ENCODE peak calls at places on chromosomes 3 and 15, in four cellular contexts. One of them, this sample, is unnamed.

GRCh38 chr3:133494469-133494868 is 79.0 kb upstream of the CDV3 start:
- DNase-seq in A549: peak
- DNase-seq in K562: no peak
- DNase-seq in GM12878: no peak
- DNase-seq in this sample: peak

GRCh38 chr15:95987886-95988573 is 342.5 kb upstream of the NR2F2 start:
- DNase-seq in A549: no peak
- DNase-seq in K562: no peak
- DNase-seq in GM12878: no peak
- DNase-seq in this sample: no peak

GRCh38 chr15:82571722-82572222 is 31.5 kb upstream of the RPS17 start:
- DNase-seq in A549: no peak
- DNase-seq in K562: peak
- DNase-seq in GM12878: no peak
- DNase-seq in this sample: peak

GRCh38 chr3:55162031-55162784 is 234.3 kb upstream of the LRTM1 start:
- DNase-seq in A549: no peak
- DNase-seq in K562: no peak
- DNase-seq in GM12878: peak
- DNase-seq in this sample: peak

GRCh38 chr3:25069970-25070369 is 358.1 kb upstream of the RARB start:
- DNase-seq in A549: no peak
- DNase-seq in K562: no peak
- DNase-seq in GM12878: no peak
- DNase-seq in this sample: no peak

GRCh38 chr3:152786977-152787681 is 47.8 kb upstream of the P2RY1 start:
- DNase-seq in A549: no peak
- DNase-seq in K562: no peak
- DNase-seq in GM12878: no peak
- DNase-seq in this sample: no peak

GRCh38 chr3:56790016-56790950 is 11.5 kb downstream of the ARHGEF3 start:
- DNase-seq in A549: no peak
- DNase-seq in K562: no peak
- DNase-seq in GM12878: no peak
- DNase-seq in this sample: no peak

GRCh38 chr3:195265363-195265976 is 5.5 kb downstream of the XXYLT1 start:
- DNase-seq in A549: no peak
- DNase-seq in K562: no peak
- DNase-seq in GM12878: no peak
- DNase-seq in this sample: no peak

GRCh38 chr3:4795905-4796304 is 183.3 kb upstream of the BHLHE40 start:
- DNase-seq in A549: no peak
- DNase-seq in K562: no peak
- DNase-seq in GM12878: no peak
- DNase-seq in this sample: no peak

GRCh38 chr3:29475854-29476253 is 195.0 kb downstream of the RBMS3 start:
- DNase-seq in A549: no peak
- DNase-seq in K562: no peak
- DNase-seq in GM12878: no peak
- DNase-seq in this sample: no peak

GRCh38 chr3:184110316-184110725 is 13.5 kb downstream of the HTR3E start:
- DNase-seq in A549: no peak
- DNase-seq in K562: no peak
- DNase-seq in GM12878: no peak
- DNase-seq in this sample: peak

GRCh38 chr3:150521458-150521857 is 24.8 kb downstream of the SERP1 start:
- DNase-seq in A549: no peak
- DNase-seq in K562: no peak
- DNase-seq in GM12878: no peak
- DNase-seq in this sample: no peak

GRCh38 chr3:172592898-172593669 is 69.9 kb upstream of the TNFSF10 start:
- DNase-seq in A549: no peak
- DNase-seq in K562: no peak
- DNase-seq in GM12878: no peak
- DNase-seq in this sample: no peak

GRCh38 chr15:40792394-40792793 is 14.5 kb upstream of the ZFYVE19 start:
- DNase-seq in A549: no peak
- DNase-seq in K562: no peak
- DNase-seq in GM12878: no peak
- DNase-seq in this sample: no peak

DNA sequence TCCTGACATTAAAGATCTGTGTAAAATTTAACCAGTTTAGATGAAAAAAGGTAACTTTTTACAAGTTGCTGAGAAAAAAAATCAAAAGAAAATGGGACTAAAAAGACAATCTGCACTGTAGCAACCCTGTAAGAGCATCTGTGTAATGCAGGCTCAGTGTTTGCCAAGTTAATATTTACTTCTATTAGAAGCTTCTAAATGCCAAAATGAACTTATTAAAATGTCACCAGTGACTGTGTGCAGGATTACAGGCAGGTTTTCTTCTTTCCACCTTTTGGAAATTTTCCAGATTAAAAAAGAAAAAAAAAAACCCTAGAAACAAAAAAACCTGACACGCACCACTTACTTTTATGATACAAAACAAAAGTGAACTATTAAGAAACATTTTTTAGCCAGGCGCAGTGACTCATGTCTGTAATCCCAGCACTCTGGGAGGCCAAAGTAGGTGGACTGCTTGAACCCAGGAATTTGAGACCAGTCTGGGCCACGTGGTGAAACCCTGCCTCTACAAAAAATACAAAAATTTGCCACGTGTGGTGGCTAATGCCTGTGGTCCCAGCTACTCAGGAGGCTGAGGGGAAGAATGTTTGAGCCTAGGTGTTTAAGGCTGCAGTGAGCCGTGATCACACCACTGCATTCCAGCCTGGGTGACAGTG is 87.2 kb downstream of the TJP1 start:
- DNase-seq in A549: peak
- DNase-seq in K562: no peak
- DNase-seq in GM12878: no peak
- DNase-seq in this sample: peak
- TF ChIP-seq ELK1 in A549: no peak
- TF ChIP-seq ELK1 in K562: no peak
- TF ChIP-seq ELK1 in GM12878: no peak
- TF ChIP-seq ELK1 in this sample: no peak

DNA sequence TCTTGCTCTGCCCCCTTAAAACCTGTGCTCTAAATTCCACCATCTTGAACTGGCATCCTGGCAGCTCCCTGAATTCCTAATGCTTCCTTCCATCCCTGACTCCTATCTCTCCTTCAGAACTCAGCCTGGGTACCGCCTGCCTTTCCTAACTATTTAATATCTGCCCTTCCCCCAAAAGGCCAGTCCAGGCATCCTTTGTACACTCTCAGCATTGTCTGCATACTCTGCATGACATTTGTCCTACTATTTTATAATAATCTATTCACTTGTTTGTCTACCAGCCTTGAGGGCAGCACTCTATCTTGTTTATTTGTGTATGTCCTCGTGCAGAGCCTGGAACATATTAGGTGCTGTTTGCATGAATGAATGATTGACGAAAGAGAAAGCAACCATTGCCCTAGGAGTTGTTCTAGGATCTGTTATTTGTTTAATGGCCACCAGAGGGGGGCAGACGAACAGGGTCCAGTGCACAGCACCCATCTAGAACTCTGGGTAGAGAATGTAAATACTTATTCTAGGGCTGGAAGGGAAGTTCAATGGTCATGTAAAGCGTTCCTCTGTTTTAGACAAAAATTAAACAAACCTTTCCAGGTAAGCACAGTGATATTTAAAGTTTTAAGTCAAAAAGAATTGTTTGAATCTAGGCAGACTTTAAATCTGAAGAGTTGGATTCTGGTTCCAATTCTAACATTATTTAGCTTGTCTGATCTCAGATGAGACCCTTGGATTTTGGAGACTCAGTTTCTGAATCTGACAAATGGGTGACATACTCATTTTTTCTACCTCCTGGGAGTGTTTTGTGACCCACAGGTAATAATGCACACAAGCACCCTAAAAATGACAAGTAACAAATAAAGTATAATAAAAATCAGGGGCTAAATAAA is 125.8 kb upstream of the GALNT15 start:
- DNase-seq in A549: peak
- DNase-seq in K562: peak
- DNase-seq in GM12878: peak
- DNase-seq in this sample: peak
- TF ChIP-seq ELK1 in A549: no peak
- TF ChIP-seq ELK1 in K562: no peak
- TF ChIP-seq ELK1 in GM12878: no peak
- TF ChIP-seq ELK1 in this sample: no peak

GRCh38 chr3:127544151-127544805 is 46.3 kb downstream of the TPRA1 start:
- DNase-seq in A549: peak
- DNase-seq in K562: peak
- DNase-seq in GM12878: no peak
- DNase-seq in this sample: peak
- TF ChIP-seq ELK1 in A549: no peak
- TF ChIP-seq ELK1 in K562: no peak
- TF ChIP-seq ELK1 in GM12878: no peak
- TF ChIP-seq ELK1 in this sample: no peak

GRCh38 chr15:67033521-67033920 is 31.9 kb upstream of the SMAD3 start:
- DNase-seq in A549: no peak
- DNase-seq in K562: no peak
- DNase-seq in GM12878: no peak
- DNase-seq in this sample: no peak
- TF ChIP-seq ELK1 in A549: no peak
- TF ChIP-seq ELK1 in K562: no peak
- TF ChIP-seq ELK1 in GM12878: no peak
- TF ChIP-seq ELK1 in this sample: no peak

GRCh38 chr3:31247063-31247447 is 285.7 kb upstream of the STT3B start:
- DNase-seq in A549: no peak
- DNase-seq in K562: no peak
- DNase-seq in GM12878: no peak
- DNase-seq in this sample: no peak

GRCh38 chr3:31248619-31248992 is 284.1 kb upstream of the STT3B start:
- DNase-seq in A549: no peak
- DNase-seq in K562: no peak
- DNase-seq in GM12878: no peak
- DNase-seq in this sample: no peak

GRCh38 chr3:31249555-31249954 is 283.2 kb upstream of the STT3B start:
- DNase-seq in A549: no peak
- DNase-seq in K562: no peak
- DNase-seq in GM12878: no peak
- DNase-seq in this sample: no peak

GRCh38 chr3:31246293-31247062 is 286.2 kb upstream of the STT3B start:
- DNase-seq in A549: no peak
- DNase-seq in K562: no peak
- DNase-seq in GM12878: no peak
- DNase-seq in this sample: no peak

GRCh38 chr3:31247850-31248618 is 284.7 kb upstream of the STT3B start:
- DNase-seq in A549: no peak
- DNase-seq in K562: no peak
- DNase-seq in GM12878: peak
- DNase-seq in this sample: no peak
- TF ChIP-seq ELK1 in A549: no peak
- TF ChIP-seq ELK1 in K562: no peak
- TF ChIP-seq ELK1 in GM12878: no peak
- TF ChIP-seq ELK1 in this sample: no peak

GRCh38 chr15:70538278-70538677 is 225.1 kb downstream of the UACA start:
- DNase-seq in A549: no peak
- DNase-seq in K562: no peak
- DNase-seq in GM12878: no peak
- DNase-seq in this sample: no peak

GRCh38 chr15:70535955-70536338 is 227.4 kb downstream of the UACA start:
- DNase-seq in A549: no peak
- DNase-seq in K562: no peak
- DNase-seq in GM12878: no peak
- DNase-seq in this sample: no peak

GRCh38 chr15:70539912-70540520 is 223.3 kb downstream of the UACA start:
- DNase-seq in A549: no peak
- DNase-seq in K562: no peak
- DNase-seq in GM12878: no peak
- DNase-seq in this sample: no peak

GRCh38 chr15:70541511-70541910 is 221.8 kb downstream of the UACA start:
- DNase-seq in A549: no peak
- DNase-seq in K562: no peak
- DNase-seq in GM12878: no peak
- DNase-seq in this sample: no peak

DNA sequence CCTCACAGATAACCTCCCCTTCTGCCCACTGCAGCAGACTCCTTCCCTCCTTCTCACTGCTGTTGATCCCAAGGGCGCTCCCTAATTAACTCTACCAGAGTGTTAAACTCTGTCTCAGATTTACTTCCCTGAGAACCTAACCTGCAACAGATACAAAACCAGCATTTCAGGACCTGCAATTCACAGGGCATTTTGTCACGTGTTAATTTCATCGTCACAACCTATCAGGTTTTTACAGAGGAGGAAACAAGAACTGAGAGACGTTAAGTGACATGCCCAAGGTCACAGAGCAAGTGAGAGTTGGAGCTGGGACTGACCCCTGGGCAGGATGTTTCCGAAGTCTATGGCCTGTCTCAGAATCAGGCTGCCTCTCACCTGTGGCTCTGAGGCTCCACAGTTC is 223.9 kb downstream of the UACA start:
- DNase-seq in A549: no peak
- DNase-seq in K562: no peak
- DNase-seq in GM12878: no peak
- DNase-seq in this sample: no peak
- TF ChIP-seq ELK1 in A549: no peak
- TF ChIP-seq ELK1 in K562: no peak
- TF ChIP-seq ELK1 in GM12878: no peak
- TF ChIP-seq ELK1 in this sample: no peak

DNA sequence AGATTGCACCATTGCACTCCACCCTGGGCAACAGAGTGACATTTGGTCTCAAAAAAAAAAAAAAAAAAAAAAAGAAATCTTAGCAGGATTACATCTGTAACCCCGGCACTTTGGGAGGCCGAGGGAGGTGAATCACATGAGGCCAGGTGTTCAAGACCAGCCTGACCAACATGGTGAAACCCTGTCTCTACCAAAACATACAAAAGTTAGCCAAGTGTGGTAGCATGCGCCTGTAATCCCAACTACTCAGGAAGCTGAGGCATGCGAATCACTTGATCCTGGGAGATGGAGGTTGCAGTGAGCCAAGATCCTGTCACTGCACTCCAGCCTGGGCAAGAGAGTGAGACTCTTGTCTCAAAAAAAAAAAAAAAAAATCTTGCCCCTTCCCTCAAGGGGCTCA is 40.4 kb downstream of the LIPC start:
- DNase-seq in A549: no peak
- DNase-seq in K562: no peak
- DNase-seq in GM12878: no peak
- DNase-seq in this sample: no peak
- TF ChIP-seq ELK1 in A549: no peak
- TF ChIP-seq ELK1 in K562: no peak
- TF ChIP-seq ELK1 in GM12878: no peak
- TF ChIP-seq ELK1 in this sample: no peak

DNA sequence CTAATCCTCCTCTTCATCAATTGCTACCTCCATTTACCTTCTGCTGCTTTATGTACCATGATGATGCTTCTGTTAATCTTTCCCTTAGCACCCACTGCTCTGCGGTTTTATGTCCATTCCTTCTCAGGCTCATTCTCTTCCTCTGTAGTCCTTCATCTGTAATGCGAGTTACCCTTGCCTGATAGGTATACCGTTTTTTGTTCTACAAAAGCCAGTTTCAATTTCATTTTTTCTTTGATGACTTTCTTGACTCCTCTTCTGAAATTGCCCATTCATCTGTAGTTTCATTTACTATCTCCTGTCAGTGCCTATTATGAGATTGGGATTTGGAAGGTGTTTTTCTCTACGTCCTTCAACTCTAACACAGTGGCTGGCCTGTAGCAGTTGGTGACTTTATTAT is 445.9 kb upstream of the ZNF717 start:
- DNase-seq in A549: no peak
- DNase-seq in K562: no peak
- DNase-seq in GM12878: no peak
- DNase-seq in this sample: no peak
- TF ChIP-seq ELK1 in A549: no peak
- TF ChIP-seq ELK1 in K562: no peak
- TF ChIP-seq ELK1 in GM12878: no peak
- TF ChIP-seq ELK1 in this sample: no peak

GRCh38 chr3:14143826-14144225 is 19.0 kb downstream of the TMEM43 start:
- DNase-seq in A549: peak
- DNase-seq in K562: no peak
- DNase-seq in GM12878: no peak
- DNase-seq in this sample: peak
- TF ChIP-seq ELK1 in A549: no peak
- TF ChIP-seq ELK1 in K562: no peak
- TF ChIP-seq ELK1 in GM12878: no peak
- TF ChIP-seq ELK1 in this sample: no peak